ENCODE peak calls at places on chromosome 17, in nine cellular contexts. One of them, this sample, is unnamed.

GRCh38 chr17:18980682-18981384 is 23.7 kb downstream of the FAM83G start:
- ATAC-seq in activated T-helper 17 cell treated with anti-CD3 and anti-CD28 coated beads, Interleukin-2, amount 50 U/mL, for 72 hours: peak; percentile 34
- ATAC-seq in activated CD8-positive, alpha-beta memory T cell treated with anti-CD3 and anti-CD28 coated beads, Interleukin-2, amount 10 ng/mL, durations not matched to agents 7 days and 5 days: no peak
- ATAC-seq in gastroesophageal sphincter: no peak
- ATAC-seq in foreskin keratinocyte: no peak
- ATAC-seq in activated naive CD4-positive, alpha-beta T cell treated with anti-CD3 and anti-CD28 coated beads, Interleukin-2, amount 50 U/mL, for 72 hours: no peak
- ATAC-seq in Panc1: no peak
- ATAC-seq in heart right ventricle: no peak
- ATAC-seq in activated naive CD8-positive, alpha-beta T cell treated with anti-CD3 and anti-CD28 coated beads, Interleukin-2, amount 50 U/mL, for 24 hours: no peak
- ATAC-seq in this sample: no peak

GRCh38 chr17:66364508-66365203 is 62.2 kb downstream of the PRKCA start:
- ATAC-seq in heart right ventricle: no peak
- ATAC-seq in gastroesophageal sphincter: no peak
- ATAC-seq in foreskin keratinocyte: no peak
- ATAC-seq in Panc1: no peak
- ATAC-seq in activated CD8-positive, alpha-beta memory T cell treated with anti-CD3 and anti-CD28 coated beads, Interleukin-2, amount 10 ng/mL, durations not matched to agents 7 days and 5 days: no peak
- ATAC-seq in activated T-helper 17 cell treated with anti-CD3 and anti-CD28 coated beads, Interleukin-2, amount 50 U/mL, for 72 hours: peak; percentile 67
- ATAC-seq in activated naive CD4-positive, alpha-beta T cell treated with anti-CD3 and anti-CD28 coated beads, Interleukin-2, amount 50 U/mL, for 72 hours: peak; percentile 64
- ATAC-seq in activated naive CD8-positive, alpha-beta T cell treated with anti-CD3 and anti-CD28 coated beads, Interleukin-2, amount 50 U/mL, for 24 hours: peak; percentile 61
- ATAC-seq in this sample: no peak

GRCh38 chr17:57557363-57557762 is 187.7 kb downstream of the CCDC182 start:
- ATAC-seq in activated naive CD8-positive, alpha-beta T cell treated with anti-CD3 and anti-CD28 coated beads, Interleukin-2, amount 50 U/mL, for 24 hours: no peak
- ATAC-seq in gastroesophageal sphincter: no peak
- ATAC-seq in foreskin keratinocyte: peak; percentile 11
- ATAC-seq in activated naive CD4-positive, alpha-beta T cell treated with anti-CD3 and anti-CD28 coated beads, Interleukin-2, amount 50 U/mL, for 72 hours: no peak
- ATAC-seq in heart right ventricle: no peak
- ATAC-seq in Panc1: no peak
- ATAC-seq in activated T-helper 17 cell treated with anti-CD3 and anti-CD28 coated beads, Interleukin-2, amount 50 U/mL, for 72 hours: no peak
- ATAC-seq in activated CD8-positive, alpha-beta memory T cell treated with anti-CD3 and anti-CD28 coated beads, Interleukin-2, amount 10 ng/mL, durations not matched to agents 7 days and 5 days: no peak
- ATAC-seq in this sample: peak; percentile 67

GRCh38 chr17:44828919-44829557 is 1.0 kb downstream of the GJC1 start:
- ATAC-seq in activated T-helper 17 cell treated with anti-CD3 and anti-CD28 coated beads, Interleukin-2, amount 50 U/mL, for 72 hours: peak; percentile 11
- ATAC-seq in Panc1: no peak
- ATAC-seq in heart right ventricle: no peak
- ATAC-seq in activated naive CD8-positive, alpha-beta T cell treated with anti-CD3 and anti-CD28 coated beads, Interleukin-2, amount 50 U/mL, for 24 hours: peak; percentile 21
- ATAC-seq in activated CD8-positive, alpha-beta memory T cell treated with anti-CD3 and anti-CD28 coated beads, Interleukin-2, amount 10 ng/mL, durations not matched to agents 7 days and 5 days: no peak
- ATAC-seq in foreskin keratinocyte: no peak
- ATAC-seq in gastroesophageal sphincter: no peak
- ATAC-seq in activated naive CD4-positive, alpha-beta T cell treated with anti-CD3 and anti-CD28 coated beads, Interleukin-2, amount 50 U/mL, for 72 hours: peak; percentile 28
- ATAC-seq in this sample: no peak

GRCh38 chr17:61420745-61421398 is 21.2 kb downstream of the TBX2 start:
- ATAC-seq in gastroesophageal sphincter: no peak
- ATAC-seq in activated CD8-positive, alpha-beta memory T cell treated with anti-CD3 and anti-CD28 coated beads, Interleukin-2, amount 10 ng/mL, durations not matched to agents 7 days and 5 days: no peak
- ATAC-seq in activated naive CD4-positive, alpha-beta T cell treated with anti-CD3 and anti-CD28 coated beads, Interleukin-2, amount 50 U/mL, for 72 hours: no peak
- ATAC-seq in Panc1: no peak
- ATAC-seq in heart right ventricle: no peak
- ATAC-seq in activated naive CD8-positive, alpha-beta T cell treated with anti-CD3 and anti-CD28 coated beads, Interleukin-2, amount 50 U/mL, for 24 hours: no peak
- ATAC-seq in activated T-helper 17 cell treated with anti-CD3 and anti-CD28 coated beads, Interleukin-2, amount 50 U/mL, for 72 hours: no peak
- ATAC-seq in foreskin keratinocyte: no peak
- ATAC-seq in this sample: no peak

GRCh38 chr17:79803997-79804855 is 7.3 kb upstream of the CBX8 start:
- ATAC-seq in heart right ventricle: no peak
- ATAC-seq in activated naive CD4-positive, alpha-beta T cell treated with anti-CD3 and anti-CD28 coated beads, Interleukin-2, amount 50 U/mL, for 72 hours: peak; percentile 94
- ATAC-seq in gastroesophageal sphincter: no peak
- ATAC-seq in activated naive CD8-positive, alpha-beta T cell treated with anti-CD3 and anti-CD28 coated beads, Interleukin-2, amount 50 U/mL, for 24 hours: peak; percentile 88
- ATAC-seq in activated CD8-positive, alpha-beta memory T cell treated with anti-CD3 and anti-CD28 coated beads, Interleukin-2, amount 10 ng/mL, durations not matched to agents 7 days and 5 days: peak; percentile 77
- ATAC-seq in activated T-helper 17 cell treated with anti-CD3 and anti-CD28 coated beads, Interleukin-2, amount 50 U/mL, for 72 hours: peak; percentile 94
- ATAC-seq in foreskin keratinocyte: no peak
- ATAC-seq in Panc1: peak; percentile 22
- ATAC-seq in this sample: peak; percentile 30

GRCh38 chr17:61280338-61280737 is 119.3 kb upstream of the TBX2 start:
- ATAC-seq in Panc1: no peak
- ATAC-seq in activated naive CD8-positive, alpha-beta T cell treated with anti-CD3 and anti-CD28 coated beads, Interleukin-2, amount 50 U/mL, for 24 hours: peak; percentile 79
- ATAC-seq in foreskin keratinocyte: no peak
- ATAC-seq in gastroesophageal sphincter: no peak
- ATAC-seq in activated T-helper 17 cell treated with anti-CD3 and anti-CD28 coated beads, Interleukin-2, amount 50 U/mL, for 72 hours: peak; percentile 76
- ATAC-seq in heart right ventricle: no peak
- ATAC-seq in activated CD8-positive, alpha-beta memory T cell treated with anti-CD3 and anti-CD28 coated beads, Interleukin-2, amount 10 ng/mL, durations not matched to agents 7 days and 5 days: peak; percentile 36
- ATAC-seq in activated naive CD4-positive, alpha-beta T cell treated with anti-CD3 and anti-CD28 coated beads, Interleukin-2, amount 50 U/mL, for 72 hours: peak; percentile 72
- ATAC-seq in this sample: no peak

GRCh38 chr17:9090641-9091096 is 69.4 kb downstream of the NTN1 start:
- ATAC-seq in heart right ventricle: peak; percentile 68
- ATAC-seq in activated T-helper 17 cell treated with anti-CD3 and anti-CD28 coated beads, Interleukin-2, amount 50 U/mL, for 72 hours: no peak
- ATAC-seq in gastroesophageal sphincter: peak; percentile 81
- ATAC-seq in foreskin keratinocyte: no peak
- ATAC-seq in activated CD8-positive, alpha-beta memory T cell treated with anti-CD3 and anti-CD28 coated beads, Interleukin-2, amount 10 ng/mL, durations not matched to agents 7 days and 5 days: no peak
- ATAC-seq in Panc1: no peak
- ATAC-seq in activated naive CD8-positive, alpha-beta T cell treated with anti-CD3 and anti-CD28 coated beads, Interleukin-2, amount 50 U/mL, for 24 hours: no peak
- ATAC-seq in activated naive CD4-positive, alpha-beta T cell treated with anti-CD3 and anti-CD28 coated beads, Interleukin-2, amount 50 U/mL, for 72 hours: no peak
- ATAC-seq in this sample: no peak

GRCh38 chr17:44540246-44541084 is 16.8 kb upstream of the FZD2 start:
- ATAC-seq in activated naive CD8-positive, alpha-beta T cell treated with anti-CD3 and anti-CD28 coated beads, Interleukin-2, amount 50 U/mL, for 24 hours: no peak
- ATAC-seq in foreskin keratinocyte: no peak
- ATAC-seq in activated naive CD4-positive, alpha-beta T cell treated with anti-CD3 and anti-CD28 coated beads, Interleukin-2, amount 50 U/mL, for 72 hours: no peak
- ATAC-seq in heart right ventricle: no peak
- ATAC-seq in activated CD8-positive, alpha-beta memory T cell treated with anti-CD3 and anti-CD28 coated beads, Interleukin-2, amount 10 ng/mL, durations not matched to agents 7 days and 5 days: no peak
- ATAC-seq in activated T-helper 17 cell treated with anti-CD3 and anti-CD28 coated beads, Interleukin-2, amount 50 U/mL, for 72 hours: no peak
- ATAC-seq in gastroesophageal sphincter: no peak
- ATAC-seq in Panc1: no peak
- ATAC-seq in this sample: no peak

GRCh38 chr17:3773511-3773910 is 27.5 kb downstream of the ITGAE start:
- ATAC-seq in foreskin keratinocyte: peak; percentile 40
- ATAC-seq in heart right ventricle: no peak
- ATAC-seq in activated CD8-positive, alpha-beta memory T cell treated with anti-CD3 and anti-CD28 coated beads, Interleukin-2, amount 10 ng/mL, durations not matched to agents 7 days and 5 days: no peak
- ATAC-seq in activated naive CD8-positive, alpha-beta T cell treated with anti-CD3 and anti-CD28 coated beads, Interleukin-2, amount 50 U/mL, for 24 hours: no peak
- ATAC-seq in Panc1: peak; percentile 83
- ATAC-seq in gastroesophageal sphincter: no peak
- ATAC-seq in activated naive CD4-positive, alpha-beta T cell treated with anti-CD3 and anti-CD28 coated beads, Interleukin-2, amount 50 U/mL, for 72 hours: no peak
- ATAC-seq in activated T-helper 17 cell treated with anti-CD3 and anti-CD28 coated beads, Interleukin-2, amount 50 U/mL, for 72 hours: no peak
- ATAC-seq in this sample: no peak

GRCh38 chr17:41738801-41739112 is 4.3 kb upstream of the HAP1 start:
- ATAC-seq in activated T-helper 17 cell treated with anti-CD3 and anti-CD28 coated beads, Interleukin-2, amount 50 U/mL, for 72 hours: no peak
- ATAC-seq in activated naive CD8-positive, alpha-beta T cell treated with anti-CD3 and anti-CD28 coated beads, Interleukin-2, amount 50 U/mL, for 24 hours: no peak
- ATAC-seq in Panc1: no peak
- ATAC-seq in activated CD8-positive, alpha-beta memory T cell treated with anti-CD3 and anti-CD28 coated beads, Interleukin-2, amount 10 ng/mL, durations not matched to agents 7 days and 5 days: no peak
- ATAC-seq in foreskin keratinocyte: no peak
- ATAC-seq in gastroesophageal sphincter: no peak
- ATAC-seq in activated naive CD4-positive, alpha-beta T cell treated with anti-CD3 and anti-CD28 coated beads, Interleukin-2, amount 50 U/mL, for 72 hours: no peak
- ATAC-seq in heart right ventricle: no peak
- ATAC-seq in this sample: no peak

GRCh38 chr17:28085766-28086165 is 43.3 kb downstream of the NLK start:
- ATAC-seq in activated naive CD8-positive, alpha-beta T cell treated with anti-CD3 and anti-CD28 coated beads, Interleukin-2, amount 50 U/mL, for 24 hours: no peak
- ATAC-seq in heart right ventricle: no peak
- ATAC-seq in Panc1: no peak
- ATAC-seq in activated naive CD4-positive, alpha-beta T cell treated with anti-CD3 and anti-CD28 coated beads, Interleukin-2, amount 50 U/mL, for 72 hours: no peak
- ATAC-seq in foreskin keratinocyte: no peak
- ATAC-seq in activated CD8-positive, alpha-beta memory T cell treated with anti-CD3 and anti-CD28 coated beads, Interleukin-2, amount 10 ng/mL, durations not matched to agents 7 days and 5 days: no peak
- ATAC-seq in activated T-helper 17 cell treated with anti-CD3 and anti-CD28 coated beads, Interleukin-2, amount 50 U/mL, for 72 hours: peak; percentile 64
- ATAC-seq in gastroesophageal sphincter: no peak
- ATAC-seq in this sample: no peak

GRCh38 chr17:31122746-31123145 is 28.0 kb downstream of the NF1 start:
- ATAC-seq in gastroesophageal sphincter: no peak
- ATAC-seq in heart right ventricle: no peak
- ATAC-seq in activated naive CD8-positive, alpha-beta T cell treated with anti-CD3 and anti-CD28 coated beads, Interleukin-2, amount 50 U/mL, for 24 hours: no peak
- ATAC-seq in activated naive CD4-positive, alpha-beta T cell treated with anti-CD3 and anti-CD28 coated beads, Interleukin-2, amount 50 U/mL, for 72 hours: no peak
- ATAC-seq in foreskin keratinocyte: no peak
- ATAC-seq in Panc1: no peak
- ATAC-seq in activated T-helper 17 cell treated with anti-CD3 and anti-CD28 coated beads, Interleukin-2, amount 50 U/mL, for 72 hours: no peak
- ATAC-seq in activated CD8-positive, alpha-beta memory T cell treated with anti-CD3 and anti-CD28 coated beads, Interleukin-2, amount 10 ng/mL, durations not matched to agents 7 days and 5 days: no peak
- ATAC-seq in this sample: no peak

GRCh38 chr17:39658346-39658745 is 6.8 kb upstream of the TCAP start:
- ATAC-seq in activated CD8-positive, alpha-beta memory T cell treated with anti-CD3 and anti-CD28 coated beads, Interleukin-2, amount 10 ng/mL, durations not matched to agents 7 days and 5 days: no peak
- ATAC-seq in foreskin keratinocyte: no peak
- ATAC-seq in activated naive CD8-positive, alpha-beta T cell treated with anti-CD3 and anti-CD28 coated beads, Interleukin-2, amount 50 U/mL, for 24 hours: no peak
- ATAC-seq in activated T-helper 17 cell treated with anti-CD3 and anti-CD28 coated beads, Interleukin-2, amount 50 U/mL, for 72 hours: no peak
- ATAC-seq in Panc1: no peak
- ATAC-seq in gastroesophageal sphincter: no peak
- ATAC-seq in activated naive CD4-positive, alpha-beta T cell treated with anti-CD3 and anti-CD28 coated beads, Interleukin-2, amount 50 U/mL, for 72 hours: no peak
- ATAC-seq in heart right ventricle: no peak
- ATAC-seq in this sample: no peak

GRCh38 chr17:30203471-30203981 is 32.0 kb downstream of the SLC6A4 start:
- ATAC-seq in heart right ventricle: no peak
- ATAC-seq in activated CD8-positive, alpha-beta memory T cell treated with anti-CD3 and anti-CD28 coated beads, Interleukin-2, amount 10 ng/mL, durations not matched to agents 7 days and 5 days: no peak
- ATAC-seq in activated T-helper 17 cell treated with anti-CD3 and anti-CD28 coated beads, Interleukin-2, amount 50 U/mL, for 72 hours: no peak
- ATAC-seq in gastroesophageal sphincter: no peak
- ATAC-seq in foreskin keratinocyte: no peak
- ATAC-seq in activated naive CD4-positive, alpha-beta T cell treated with anti-CD3 and anti-CD28 coated beads, Interleukin-2, amount 50 U/mL, for 72 hours: no peak
- ATAC-seq in Panc1: peak; percentile 70
- ATAC-seq in activated naive CD8-positive, alpha-beta T cell treated with anti-CD3 and anti-CD28 coated beads, Interleukin-2, amount 50 U/mL, for 24 hours: no peak
- ATAC-seq in this sample: no peak

GRCh38 chr17:61425682-61426481 is 26.2 kb downstream of the TBX2 start:
- ATAC-seq in foreskin keratinocyte: no peak
- ATAC-seq in heart right ventricle: no peak
- ATAC-seq in activated naive CD4-positive, alpha-beta T cell treated with anti-CD3 and anti-CD28 coated beads, Interleukin-2, amount 50 U/mL, for 72 hours: no peak
- ATAC-seq in gastroesophageal sphincter: no peak
- ATAC-seq in activated CD8-positive, alpha-beta memory T cell treated with anti-CD3 and anti-CD28 coated beads, Interleukin-2, amount 10 ng/mL, durations not matched to agents 7 days and 5 days: no peak
- ATAC-seq in Panc1: peak; percentile 83
- ATAC-seq in activated T-helper 17 cell treated with anti-CD3 and anti-CD28 coated beads, Interleukin-2, amount 50 U/mL, for 72 hours: no peak
- ATAC-seq in activated naive CD8-positive, alpha-beta T cell treated with anti-CD3 and anti-CD28 coated beads, Interleukin-2, amount 50 U/mL, for 24 hours: no peak
- ATAC-seq in this sample: no peak

GRCh38 chr17:64774888-64775600 is 112.9 kb upstream of the SMURF2 start:
- ATAC-seq in activated naive CD8-positive, alpha-beta T cell treated with anti-CD3 and anti-CD28 coated beads, Interleukin-2, amount 50 U/mL, for 24 hours: no peak
- ATAC-seq in activated CD8-positive, alpha-beta memory T cell treated with anti-CD3 and anti-CD28 coated beads, Interleukin-2, amount 10 ng/mL, durations not matched to agents 7 days and 5 days: no peak
- ATAC-seq in foreskin keratinocyte: no peak
- ATAC-seq in gastroesophageal sphincter: no peak
- ATAC-seq in heart right ventricle: no peak
- ATAC-seq in Panc1: no peak
- ATAC-seq in activated naive CD4-positive, alpha-beta T cell treated with anti-CD3 and anti-CD28 coated beads, Interleukin-2, amount 50 U/mL, for 72 hours: no peak
- ATAC-seq in activated T-helper 17 cell treated with anti-CD3 and anti-CD28 coated beads, Interleukin-2, amount 50 U/mL, for 72 hours: no peak
- ATAC-seq in this sample: no peak

GRCh38 chr17:64230551-64231408 is 32.3 kb downstream of the TEX2 start:
- ATAC-seq in heart right ventricle: peak; percentile 78
- ATAC-seq in activated CD8-positive, alpha-beta memory T cell treated with anti-CD3 and anti-CD28 coated beads, Interleukin-2, amount 10 ng/mL, durations not matched to agents 7 days and 5 days: no peak
- ATAC-seq in activated T-helper 17 cell treated with anti-CD3 and anti-CD28 coated beads, Interleukin-2, amount 50 U/mL, for 72 hours: no peak
- ATAC-seq in foreskin keratinocyte: peak; percentile 95
- ATAC-seq in activated naive CD8-positive, alpha-beta T cell treated with anti-CD3 and anti-CD28 coated beads, Interleukin-2, amount 50 U/mL, for 24 hours: no peak
- ATAC-seq in gastroesophageal sphincter: peak; percentile 91
- ATAC-seq in activated naive CD4-positive, alpha-beta T cell treated with anti-CD3 and anti-CD28 coated beads, Interleukin-2, amount 50 U/mL, for 72 hours: no peak
- ATAC-seq in Panc1: no peak
- ATAC-seq in this sample: peak; percentile 93

GRCh38 chr17:74697477-74697876 is 15.2 kb downstream of the CD300LF start:
- ATAC-seq in gastroesophageal sphincter: no peak
- ATAC-seq in activated CD8-positive, alpha-beta memory T cell treated with anti-CD3 and anti-CD28 coated beads, Interleukin-2, amount 10 ng/mL, durations not matched to agents 7 days and 5 days: no peak
- ATAC-seq in Panc1: no peak
- ATAC-seq in activated T-helper 17 cell treated with anti-CD3 and anti-CD28 coated beads, Interleukin-2, amount 50 U/mL, for 72 hours: no peak
- ATAC-seq in heart right ventricle: no peak
- ATAC-seq in activated naive CD8-positive, alpha-beta T cell treated with anti-CD3 and anti-CD28 coated beads, Interleukin-2, amount 50 U/mL, for 24 hours: no peak
- ATAC-seq in foreskin keratinocyte: no peak
- ATAC-seq in activated naive CD4-positive, alpha-beta T cell treated with anti-CD3 and anti-CD28 coated beads, Interleukin-2, amount 50 U/mL, for 72 hours: no peak
- ATAC-seq in this sample: no peak

GRCh38 chr17:51351890-51352289 is 91.5 kb downstream of the UTP18 start:
- ATAC-seq in activated naive CD8-positive, alpha-beta T cell treated with anti-CD3 and anti-CD28 coated beads, Interleukin-2, amount 50 U/mL, for 24 hours: no peak
- ATAC-seq in foreskin keratinocyte: no peak
- ATAC-seq in activated T-helper 17 cell treated with anti-CD3 and anti-CD28 coated beads, Interleukin-2, amount 50 U/mL, for 72 hours: no peak
- ATAC-seq in gastroesophageal sphincter: no peak
- ATAC-seq in activated CD8-positive, alpha-beta memory T cell treated with anti-CD3 and anti-CD28 coated beads, Interleukin-2, amount 10 ng/mL, durations not matched to agents 7 days and 5 days: no peak
- ATAC-seq in Panc1: no peak
- ATAC-seq in activated naive CD4-positive, alpha-beta T cell treated with anti-CD3 and anti-CD28 coated beads, Interleukin-2, amount 50 U/mL, for 72 hours: no peak
- ATAC-seq in heart right ventricle: no peak
- ATAC-seq in this sample: no peak

GRCh38 chr17:78882546-78883089 is 20.4 kb downstream of the CEP295NL start:
- ATAC-seq in gastroesophageal sphincter: no peak
- ATAC-seq in activated naive CD8-positive, alpha-beta T cell treated with anti-CD3 and anti-CD28 coated beads, Interleukin-2, amount 50 U/mL, for 24 hours: no peak
- ATAC-seq in Panc1: no peak
- ATAC-seq in foreskin keratinocyte: no peak
- ATAC-seq in activated naive CD4-positive, alpha-beta T cell treated with anti-CD3 and anti-CD28 coated beads, Interleukin-2, amount 50 U/mL, for 72 hours: no peak
- ATAC-seq in activated CD8-positive, alpha-beta memory T cell treated with anti-CD3 and anti-CD28 coated beads, Interleukin-2, amount 10 ng/mL, durations not matched to agents 7 days and 5 days: no peak
- ATAC-seq in activated T-helper 17 cell treated with anti-CD3 and anti-CD28 coated beads, Interleukin-2, amount 50 U/mL, for 72 hours: no peak
- ATAC-seq in heart right ventricle: no peak
- ATAC-seq in this sample: no peak

GRCh38 chr17:7886227-7887037 is 2.2 kb upstream of the CHD3 start:
- ATAC-seq in foreskin keratinocyte: no peak
- ATAC-seq in Panc1: peak; percentile 12
- ATAC-seq in activated CD8-positive, alpha-beta memory T cell treated with anti-CD3 and anti-CD28 coated beads, Interleukin-2, amount 10 ng/mL, durations not matched to agents 7 days and 5 days: peak; percentile 10
- ATAC-seq in heart right ventricle: no peak
- ATAC-seq in activated naive CD4-positive, alpha-beta T cell treated with anti-CD3 and anti-CD28 coated beads, Interleukin-2, amount 50 U/mL, for 72 hours: peak; percentile 29
- ATAC-seq in gastroesophageal sphincter: no peak
- ATAC-seq in activated naive CD8-positive, alpha-beta T cell treated with anti-CD3 and anti-CD28 coated beads, Interleukin-2, amount 50 U/mL, for 24 hours: peak; percentile 6
- ATAC-seq in activated T-helper 17 cell treated with anti-CD3 and anti-CD28 coated beads, Interleukin-2, amount 50 U/mL, for 72 hours: peak; percentile 5
- ATAC-seq in this sample: no peak

GRCh38 chr17:50918933-50919296 is 52.8 kb upstream of the TOB1 start:
- ATAC-seq in Panc1: no peak
- ATAC-seq in activated naive CD8-positive, alpha-beta T cell treated with anti-CD3 and anti-CD28 coated beads, Interleukin-2, amount 50 U/mL, for 24 hours: peak; percentile 64
- ATAC-seq in heart right ventricle: no peak
- ATAC-seq in activated T-helper 17 cell treated with anti-CD3 and anti-CD28 coated beads, Interleukin-2, amount 50 U/mL, for 72 hours: peak; percentile 43
- ATAC-seq in activated naive CD4-positive, alpha-beta T cell treated with anti-CD3 and anti-CD28 coated beads, Interleukin-2, amount 50 U/mL, for 72 hours: peak; percentile 13
- ATAC-seq in foreskin keratinocyte: no peak
- ATAC-seq in gastroesophageal sphincter: no peak
- ATAC-seq in activated CD8-positive, alpha-beta memory T cell treated with anti-CD3 and anti-CD28 coated beads, Interleukin-2, amount 10 ng/mL, durations not matched to agents 7 days and 5 days: peak; percentile 21
- ATAC-seq in this sample: peak; percentile 3

GRCh38 chr17:55765472-55765871 is 14.6 kb downstream of the PCTP start:
- ATAC-seq in foreskin keratinocyte: no peak
- ATAC-seq in activated naive CD8-positive, alpha-beta T cell treated with anti-CD3 and anti-CD28 coated beads, Interleukin-2, amount 50 U/mL, for 24 hours: no peak
- ATAC-seq in activated T-helper 17 cell treated with anti-CD3 and anti-CD28 coated beads, Interleukin-2, amount 50 U/mL, for 72 hours: no peak
- ATAC-seq in heart right ventricle: no peak
- ATAC-seq in activated CD8-positive, alpha-beta memory T cell treated with anti-CD3 and anti-CD28 coated beads, Interleukin-2, amount 10 ng/mL, durations not matched to agents 7 days and 5 days: no peak
- ATAC-seq in activated naive CD4-positive, alpha-beta T cell treated with anti-CD3 and anti-CD28 coated beads, Interleukin-2, amount 50 U/mL, for 72 hours: no peak
- ATAC-seq in Panc1: no peak
- ATAC-seq in gastroesophageal sphincter: no peak
- ATAC-seq in this sample: no peak

GRCh38 chr17:47687748-47688147 is 6.2 kb upstream of the TBKBP1 start:
- ATAC-seq in heart right ventricle: peak; percentile 10
- ATAC-seq in foreskin keratinocyte: no peak
- ATAC-seq in gastroesophageal sphincter: no peak
- ATAC-seq in activated CD8-positive, alpha-beta memory T cell treated with anti-CD3 and anti-CD28 coated beads, Interleukin-2, amount 10 ng/mL, durations not matched to agents 7 days and 5 days: no peak
- ATAC-seq in activated T-helper 17 cell treated with anti-CD3 and anti-CD28 coated beads, Interleukin-2, amount 50 U/mL, for 72 hours: no peak
- ATAC-seq in activated naive CD4-positive, alpha-beta T cell treated with anti-CD3 and anti-CD28 coated beads, Interleukin-2, amount 50 U/mL, for 72 hours: no peak
- ATAC-seq in Panc1: peak; percentile 56
- ATAC-seq in activated naive CD8-positive, alpha-beta T cell treated with anti-CD3 and anti-CD28 coated beads, Interleukin-2, amount 50 U/mL, for 24 hours: no peak
- ATAC-seq in this sample: no peak

GRCh38 chr17:1487939-1488825 is 4.3 kb downstream of the MYO1C start:
- ATAC-seq in activated CD8-positive, alpha-beta memory T cell treated with anti-CD3 and anti-CD28 coated beads, Interleukin-2, amount 10 ng/mL, durations not matched to agents 7 days and 5 days: peak; percentile 36
- ATAC-seq in activated naive CD8-positive, alpha-beta T cell treated with anti-CD3 and anti-CD28 coated beads, Interleukin-2, amount 50 U/mL, for 24 hours: no peak
- ATAC-seq in activated naive CD4-positive, alpha-beta T cell treated with anti-CD3 and anti-CD28 coated beads, Interleukin-2, amount 50 U/mL, for 72 hours: no peak
- ATAC-seq in activated T-helper 17 cell treated with anti-CD3 and anti-CD28 coated beads, Interleukin-2, amount 50 U/mL, for 72 hours: peak; percentile 22
- ATAC-seq in Panc1: peak; percentile 41
- ATAC-seq in foreskin keratinocyte: peak; percentile 24
- ATAC-seq in heart right ventricle: peak; percentile 69
- ATAC-seq in gastroesophageal sphincter: peak; percentile 65
- ATAC-seq in this sample: peak; percentile 56

GRCh38 chr17:28449861-28450260 is 23.6 kb upstream of the SLC13A2 start:
- ATAC-seq in activated CD8-positive, alpha-beta memory T cell treated with anti-CD3 and anti-CD28 coated beads, Interleukin-2, amount 10 ng/mL, durations not matched to agents 7 days and 5 days: no peak
- ATAC-seq in Panc1: no peak
- ATAC-seq in activated T-helper 17 cell treated with anti-CD3 and anti-CD28 coated beads, Interleukin-2, amount 50 U/mL, for 72 hours: no peak
- ATAC-seq in activated naive CD4-positive, alpha-beta T cell treated with anti-CD3 and anti-CD28 coated beads, Interleukin-2, amount 50 U/mL, for 72 hours: no peak
- ATAC-seq in heart right ventricle: no peak
- ATAC-seq in gastroesophageal sphincter: no peak
- ATAC-seq in foreskin keratinocyte: no peak
- ATAC-seq in activated naive CD8-positive, alpha-beta T cell treated with anti-CD3 and anti-CD28 coated beads, Interleukin-2, amount 50 U/mL, for 24 hours: no peak
- ATAC-seq in this sample: no peak

GRCh38 chr17:44677136-44677535 is 12.4 kb downstream of the CCDC43 start:
- ATAC-seq in activated naive CD4-positive, alpha-beta T cell treated with anti-CD3 and anti-CD28 coated beads, Interleukin-2, amount 50 U/mL, for 72 hours: no peak
- ATAC-seq in activated CD8-positive, alpha-beta memory T cell treated with anti-CD3 and anti-CD28 coated beads, Interleukin-2, amount 10 ng/mL, durations not matched to agents 7 days and 5 days: no peak
- ATAC-seq in gastroesophageal sphincter: no peak
- ATAC-seq in activated T-helper 17 cell treated with anti-CD3 and anti-CD28 coated beads, Interleukin-2, amount 50 U/mL, for 72 hours: no peak
- ATAC-seq in foreskin keratinocyte: no peak
- ATAC-seq in heart right ventricle: no peak
- ATAC-seq in Panc1: no peak
- ATAC-seq in activated naive CD8-positive, alpha-beta T cell treated with anti-CD3 and anti-CD28 coated beads, Interleukin-2, amount 50 U/mL, for 24 hours: no peak
- ATAC-seq in this sample: no peak

GRCh38 chr17:68580236-68580903 is 20.8 kb downstream of the FAM20A start:
- ATAC-seq in activated T-helper 17 cell treated with anti-CD3 and anti-CD28 coated beads, Interleukin-2, amount 50 U/mL, for 72 hours: no peak
- ATAC-seq in activated CD8-positive, alpha-beta memory T cell treated with anti-CD3 and anti-CD28 coated beads, Interleukin-2, amount 10 ng/mL, durations not matched to agents 7 days and 5 days: no peak
- ATAC-seq in Panc1: no peak
- ATAC-seq in activated naive CD8-positive, alpha-beta T cell treated with anti-CD3 and anti-CD28 coated beads, Interleukin-2, amount 50 U/mL, for 24 hours: no peak
- ATAC-seq in gastroesophageal sphincter: peak; percentile 71
- ATAC-seq in foreskin keratinocyte: no peak
- ATAC-seq in heart right ventricle: peak; percentile 85
- ATAC-seq in activated naive CD4-positive, alpha-beta T cell treated with anti-CD3 and anti-CD28 coated beads, Interleukin-2, amount 50 U/mL, for 72 hours: no peak
- ATAC-seq in this sample: peak; percentile 77

GRCh38 chr17:43366809-43367587 is 31.8 kb upstream of the ARL4D start:
- ATAC-seq in foreskin keratinocyte: no peak
- ATAC-seq in activated T-helper 17 cell treated with anti-CD3 and anti-CD28 coated beads, Interleukin-2, amount 50 U/mL, for 72 hours: no peak
- ATAC-seq in gastroesophageal sphincter: no peak
- ATAC-seq in activated CD8-positive, alpha-beta memory T cell treated with anti-CD3 and anti-CD28 coated beads, Interleukin-2, amount 10 ng/mL, durations not matched to agents 7 days and 5 days: peak; percentile 2
- ATAC-seq in activated naive CD8-positive, alpha-beta T cell treated with anti-CD3 and anti-CD28 coated beads, Interleukin-2, amount 50 U/mL, for 24 hours: no peak
- ATAC-seq in Panc1: peak; percentile 2
- ATAC-seq in heart right ventricle: no peak
- ATAC-seq in activated naive CD4-positive, alpha-beta T cell treated with anti-CD3 and anti-CD28 coated beads, Interleukin-2, amount 50 U/mL, for 72 hours: no peak
- ATAC-seq in this sample: no peak